ENCODE peak calls at places on chromosomes 4 and X, in ten cellular contexts. K, I, N, O, E, H, T, F, U and Q are unnamed samples.

GRCh38 chrX:11970935-11971334 is 167.3 kb upstream of the FRMPD4 start:
- DNase-seq in K (no peak), U (no peak), O (no peak), E (no peak), N (no peak), F (no peak), I (no peak), H (no peak), T (no peak), Q (no peak)

GRCh38 chr4:170227928-170228327 is 138.2 kb upstream of the AADAT start:
- DNase-seq in N (no peak), I (no peak), F (no peak), T (no peak), E (no peak), K (no peak), O (no peak), U (no peak), H (no peak), Q (no peak)

GRCh38 chr4:155079866-155080265 is 128.6 kb upstream of the NPY2R start:
- DNase-seq in T (no peak), H (no peak), F (no peak), I (no peak), E (no peak), N (no peak), O (no peak), U (no peak), K (no peak), Q (no peak)

GRCh38 chr4:139282375-139283075 is 2.5 kb upstream of the MGARP start:
- DNase-seq in N (no peak), T (no peak), O (no peak), K (no peak), I (no peak), H (no peak), U (no peak), F (no peak), E (no peak), Q (no peak)

GRCh38 chr4:188971125-188971524 is 831.9 kb downstream of the TRIML1 start:
- DNase-seq in H (no peak), K (no peak), N (no peak), T (no peak), F (no peak), O (no peak), U (no peak), I (no peak), E (no peak), Q (no peak)

GRCh38 chr4:126358041-126358440 is 1043.3 kb downstream of the FAT4 start:
- DNase-seq in N (no peak), U (no peak), K (no peak), O (no peak), T (no peak), I (no peak), H (no peak), F (no peak), E (no peak), Q (no peak)

GRCh38 chr4:108556588-108557200 is 63.7 kb upstream of the RPL34 start:
- DNase-seq in E (no peak), U (no peak), I (no peak), K (no peak), N (no peak), O (no peak), H (no peak), T (no peak), F (no peak), Q (no peak)

GRCh38 chrX:103904301-103904700 is 58.1 kb upstream of the TMSB15B start:
- DNase-seq in T (no peak), H (no peak), F (no peak), I (no peak), O (no peak), E (no peak), U (no peak), N (no peak), K (no peak), Q (no peak)

GRCh38 chr4:140427104-140427918 is at the start of gene CLGN:
- DNase-seq in O (no peak), T (peak), N (peak), E (peak), H (no peak), U (peak), F (peak), I (peak), K (peak), Q (peak)

GRCh38 chrX:111394581-111394980 is 17.4 kb downstream of the DCX start:
- DNase-seq in N (no peak), T (no peak), F (no peak), O (no peak), H (no peak), K (no peak), U (no peak), E (no peak), I (no peak), Q (no peak)

GRCh38 chr4:108846568-108846967 is 83.7 kb upstream of the ETNPPL start:
- DNase-seq in T (no peak), H (no peak), U (no peak), K (no peak), O (no peak), I (no peak), N (no peak), E (no peak), F (no peak), Q (no peak)

GRCh38 chr4:90127706-90128345 is 632 bp downstream of the CCSER1 start:
- DNase-seq in I (no peak), N (no peak), H (no peak), F (no peak), T (peak), E (no peak), U (peak), O (no peak), K (peak), Q (peak)

GRCh38 chrX:123833387-123833786 is 26.5 kb upstream of the XIAP start:
- DNase-seq in U (no peak), T (peak), O (no peak), H (peak), N (peak), E (peak), K (peak), I (peak), F (peak), Q (peak)

GRCh38 chrX:53071604-53072417 is 10.4 kb upstream of the TSPYL2 start:
- DNase-seq in I (peak), O (peak), U (peak), T (peak), F (peak), N (peak), K (peak), H (no peak), E (peak), Q (peak)

GRCh38 chrX:39859991-39860861 is 237.5 kb downstream of the BCOR start:
- DNase-seq in K (peak), T (no peak), I (peak), N (no peak), F (peak), E (peak), H (no peak), O (no peak), U (no peak), Q (no peak)

GRCh38 chrX:49269010-49269767 is 404 bp upstream of the PPP1R3F start:
- DNase-seq in T (peak), I (peak), K (peak), U (peak), E (peak), O (peak), H (peak), F (peak), N (peak), Q (peak)
- TF ChIP-seq POLR2A in T (peak), I (peak), K (no peak), U (peak), E (peak), O (no peak), H (peak), F (peak), N (peak), Q (peak)

DNA sequence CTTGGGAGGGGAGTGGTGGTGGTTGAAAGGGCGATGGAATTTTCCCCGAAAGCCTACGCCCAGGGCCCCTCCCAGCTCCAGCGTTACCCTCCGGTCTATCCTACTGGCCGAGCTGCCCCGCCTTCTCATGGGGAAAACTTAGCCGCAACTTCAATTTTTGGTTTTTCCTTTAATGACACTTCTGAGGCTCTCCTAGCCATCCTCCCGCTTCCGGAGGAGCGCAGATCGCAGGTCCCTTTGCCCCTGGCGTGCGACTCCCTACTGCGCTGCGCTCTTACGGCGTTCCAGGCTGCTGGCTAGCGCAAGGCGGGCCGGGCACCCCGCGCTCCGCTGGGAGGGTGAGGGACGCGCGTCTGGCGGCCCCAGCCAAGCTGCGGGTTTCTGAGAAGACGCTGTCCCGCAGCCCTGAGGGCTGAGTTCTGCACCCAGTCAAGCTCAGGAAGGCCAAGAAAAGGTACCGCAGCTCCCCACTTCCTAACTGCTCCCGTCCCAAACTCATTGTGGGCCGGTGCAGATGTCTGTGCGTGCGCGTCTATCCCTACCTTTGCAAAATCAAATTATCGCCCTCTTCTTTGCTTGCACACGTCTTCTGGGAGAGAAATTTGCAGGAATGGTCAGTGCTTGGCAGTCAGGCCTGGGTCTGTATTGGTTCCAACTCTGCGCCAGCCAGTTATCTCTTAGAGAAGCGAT is 533 bp downstream of the IL15 start:
- DNase-seq in E (peak), K (peak), U (peak), H (peak), F (peak), I (peak), T (peak), N (peak), O (no peak), Q (peak)
- TF ChIP-seq POLR2A in E (no peak), K (no peak), U (peak), H (peak), F (no peak), I (no peak), T (peak), N (no peak), O (no peak), Q (no peak)

GRCh38 chrX:150365051-150365952 is 2.2 kb downstream of the MAMLD1 start:
- DNase-seq in T (peak), K (peak), U (peak), O (no peak), E (peak), F (peak), N (peak), I (peak), H (no peak), Q (peak)
- TF ChIP-seq POLR2A in T (peak), K (no peak), U (peak), O (no peak), E (peak), F (no peak), N (no peak), I (no peak), H (no peak), Q (no peak)

GRCh38 chr4:122156819-122157218 is 4.7 kb downstream of the BLTP1 start:
- DNase-seq in F (no peak), O (no peak), H (no peak), U (no peak), E (no peak), N (no peak), T (no peak), I (no peak), K (no peak), Q (no peak)

GRCh38 chr4:122146652-122147051 is 5.5 kb upstream of the BLTP1 start:
- DNase-seq in T (no peak), N (no peak), F (no peak), H (no peak), O (no peak), I (no peak), K (no peak), E (no peak), U (no peak), Q (no peak)

GRCh38 chr4:122152699-122153328 is 683 bp downstream of the BLTP1 start:
- DNase-seq in H (peak), I (peak), U (peak), K (peak), E (peak), N (peak), O (peak), F (peak), T (peak), Q (peak)

GRCh38 chr4:122150896-122151295 is 1.2 kb upstream of the BLTP1 start:
- DNase-seq in U (no peak), K (no peak), O (no peak), E (no peak), I (no peak), N (no peak), H (no peak), F (no peak), T (no peak), Q (no peak)

GRCh38 chr4:122151982-122152698 is at the start of gene BLTP1:
- DNase-seq in E (peak), F (peak), H (peak), N (peak), U (peak), K (peak), O (peak), I (peak), T (peak), Q (peak)
- TF ChIP-seq POLR2A in E (peak), F (peak), H (peak), N (peak), U (peak), K (peak), O (no peak), I (peak), T (peak), Q (peak)

DNA sequence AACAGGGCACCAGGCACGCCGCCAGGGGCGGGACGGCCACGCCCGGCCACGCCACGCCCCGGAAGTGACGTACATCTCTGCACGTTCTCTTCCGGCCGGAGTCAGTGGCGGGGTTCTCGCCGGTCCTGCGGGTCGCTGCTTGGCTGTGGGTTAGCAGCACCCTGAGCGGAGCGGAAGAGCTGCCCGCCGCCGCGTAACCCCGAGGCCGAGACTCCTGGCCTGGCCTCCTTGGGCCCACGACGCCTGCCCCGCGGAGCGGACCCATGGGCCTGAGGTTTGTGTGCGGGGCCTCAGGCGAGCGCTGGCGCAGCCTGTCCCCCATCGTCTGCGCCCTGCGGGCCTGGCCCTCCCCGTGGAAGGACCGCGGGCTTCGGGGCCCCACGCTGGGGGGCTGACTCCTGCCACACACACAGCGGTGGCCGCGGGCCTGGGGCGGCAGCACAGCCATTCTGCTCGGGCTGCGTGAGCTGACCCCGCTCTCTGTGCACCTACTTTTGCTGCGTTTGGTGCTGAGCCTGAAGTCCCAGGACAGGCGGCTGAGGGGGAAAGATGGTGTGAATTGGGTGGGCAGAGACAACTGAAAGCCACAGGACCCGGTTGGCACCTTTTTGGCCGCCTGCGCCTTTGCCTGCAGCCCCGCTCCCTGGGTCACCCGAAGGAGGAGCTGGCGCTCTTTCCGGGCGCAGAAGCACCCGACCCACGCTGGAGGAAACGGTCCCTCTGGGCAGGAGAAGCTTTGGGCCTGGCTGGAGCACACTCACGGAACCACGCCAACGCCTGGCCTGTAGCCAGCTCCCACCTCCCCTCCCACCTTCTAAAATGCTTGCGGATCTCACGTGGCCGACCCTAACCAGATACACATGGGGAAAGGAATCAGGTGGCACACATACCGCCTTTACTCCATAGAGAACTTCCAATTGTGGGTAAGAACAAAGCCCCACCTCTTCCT is 28.1 kb downstream of the NOP14 start:
- DNase-seq in T (peak), N (peak), U (peak), H (peak), K (peak), O (peak), E (peak), I (peak), F (peak), Q (peak)
- TF ChIP-seq POLR2A in T (peak), N (peak), U (peak), H (peak), K (peak), O (peak), E (peak), I (peak), F (peak), Q (peak)

DNA sequence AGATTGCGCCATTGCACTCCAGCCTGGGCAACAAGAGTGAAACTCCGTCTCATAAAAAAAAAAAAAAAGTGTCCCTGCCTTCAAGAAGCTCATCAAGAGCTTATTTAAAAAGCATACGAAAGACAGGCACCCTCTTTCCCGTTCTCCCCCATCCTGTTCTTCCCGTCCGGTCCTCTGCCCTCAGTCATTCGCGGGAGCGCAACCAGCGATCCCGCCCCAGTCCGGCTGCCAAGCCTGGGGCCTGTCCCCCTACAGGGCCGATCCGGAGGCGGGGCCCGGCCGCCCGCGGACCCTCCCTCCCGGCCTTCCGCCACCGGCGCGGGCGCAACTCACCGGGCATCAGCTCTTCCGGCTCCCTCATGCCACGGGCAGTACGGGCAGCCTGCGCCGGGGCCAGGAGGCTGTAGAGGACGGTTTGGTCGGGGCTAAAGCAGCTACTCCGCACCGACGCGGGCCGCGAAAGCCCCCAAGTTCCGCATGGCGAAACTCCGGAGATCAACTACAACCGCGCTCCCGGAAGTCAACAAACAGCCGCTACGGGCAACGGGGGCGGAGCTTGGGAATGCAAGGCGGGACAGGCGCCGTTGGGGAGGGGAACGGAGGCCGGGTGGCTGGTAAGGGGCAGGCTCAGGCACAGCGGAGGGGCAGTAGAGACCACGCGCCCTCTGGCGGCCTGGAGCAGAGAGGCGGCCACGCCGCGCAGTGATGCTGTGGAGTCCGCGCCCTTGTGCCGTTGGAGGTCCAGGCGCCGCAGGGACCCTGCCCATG is at the start of gene RPGR:
- DNase-seq in H (peak), K (peak), O (peak), E (peak), U (peak), I (peak), F (peak), T (peak), N (peak), Q (peak)
- TF ChIP-seq POLR2A in H (peak), K (peak), O (peak), E (no peak), U (peak), I (no peak), F (peak), T (peak), N (no peak), Q (peak)